ENCODE peak calls at places on chromosomes 16 and 17, in nine cellular contexts. One of them, this sample, is unnamed.
A peak's percentile ranks its signal among the peaks of the same experiment; 100 is the strongest.

GRCh38 chr16:69610356-69610755 is 44.6 kb downstream of the NFAT5 start:
- DNase-seq in osteocyte: no peak
- DNase-seq in hypothalamus: no peak
- DNase-seq in NCI-H774: no peak
- DNase-seq in choroid plexus epithelial cell: peak; percentile 18
- DNase-seq in NCI-H1417: no peak
- DNase-seq in nucleus accumbens: no peak
- DNase-seq in EL: peak; percentile 62
- DNase-seq in fibroblast of lung: no peak
- DNase-seq in this sample: no peak

GRCh38 chr16:25063865-25064264 is 47.7 kb upstream of the LCMT1 start:
- DNase-seq in fibroblast of lung: no peak
- DNase-seq in nucleus accumbens: no peak
- DNase-seq in choroid plexus epithelial cell: peak; percentile 61
- DNase-seq in hypothalamus: no peak
- DNase-seq in NCI-H1417: no peak
- DNase-seq in EL: peak; percentile 64
- DNase-seq in NCI-H774: no peak
- DNase-seq in osteocyte: no peak
- DNase-seq in this sample: no peak

GRCh38 chr17:44108440-44109311 is 14.8 kb downstream of the HDAC5 start:
- DNase-seq in NCI-H774: no peak
- DNase-seq in nucleus accumbens: no peak
- DNase-seq in fibroblast of lung: peak; percentile 96
- DNase-seq in EL: peak; percentile 99
- DNase-seq in choroid plexus epithelial cell: peak; percentile 98
- DNase-seq in NCI-H1417: no peak
- DNase-seq in hypothalamus: no peak
- DNase-seq in osteocyte: peak; percentile 94
- DNase-seq in this sample: no peak

GRCh38 chr17:4565209-4566141 is 5.1 kb upstream of the GGT6 start:
- DNase-seq in fibroblast of lung: peak; percentile 83
- DNase-seq in hypothalamus: no peak
- DNase-seq in choroid plexus epithelial cell: peak; percentile 88
- DNase-seq in NCI-H774: peak; percentile 61
- DNase-seq in osteocyte: no peak
- DNase-seq in EL: peak; percentile 78
- DNase-seq in NCI-H1417: peak; percentile 82
- DNase-seq in nucleus accumbens: peak; percentile 24
- DNase-seq in this sample: no peak

GRCh38 chr17:4949321-4950074 is 1.2 kb upstream of the PFN1 start:
- DNase-seq in EL: peak; percentile 76
- DNase-seq in NCI-H1417: peak; percentile 69
- DNase-seq in nucleus accumbens: no peak
- DNase-seq in choroid plexus epithelial cell: peak; percentile 84
- DNase-seq in fibroblast of lung: peak; percentile 71
- DNase-seq in hypothalamus: no peak
- DNase-seq in osteocyte: peak; percentile 86
- DNase-seq in NCI-H774: no peak
- DNase-seq in this sample: no peak

GRCh38 chr17:44074911-44075285 is 4.4 kb downstream of the G6PC3 start:
- DNase-seq in EL: no peak
- DNase-seq in choroid plexus epithelial cell: no peak
- DNase-seq in NCI-H1417: no peak
- DNase-seq in osteocyte: no peak
- DNase-seq in hypothalamus: no peak
- DNase-seq in fibroblast of lung: no peak
- DNase-seq in nucleus accumbens: no peak
- DNase-seq in NCI-H774: no peak
- DNase-seq in this sample: no peak

GRCh38 chr16:66266436-66267286 is 99.8 kb upstream of the CDH5 start:
- DNase-seq in NCI-H774: no peak
- DNase-seq in nucleus accumbens: no peak
- DNase-seq in hypothalamus: no peak
- DNase-seq in osteocyte: peak; percentile 91
- DNase-seq in fibroblast of lung: peak; percentile 95
- DNase-seq in choroid plexus epithelial cell: peak; percentile 87
- DNase-seq in NCI-H1417: no peak
- DNase-seq in EL: peak; percentile 60
- DNase-seq in this sample: no peak

GRCh38 chr17:11023639-11024479 is 186.0 kb upstream of the PIRT start:
- DNase-seq in osteocyte: no peak
- DNase-seq in fibroblast of lung: no peak
- DNase-seq in choroid plexus epithelial cell: no peak
- DNase-seq in hypothalamus: no peak
- DNase-seq in NCI-H1417: no peak
- DNase-seq in NCI-H774: no peak
- DNase-seq in nucleus accumbens: no peak
- DNase-seq in EL: no peak
- DNase-seq in this sample: no peak

GRCh38 chr17:30104575-30105339 is 11.9 kb upstream of the NSRP1 start:
- DNase-seq in NCI-H1417: peak; percentile 99
- DNase-seq in choroid plexus epithelial cell: peak; percentile 89
- DNase-seq in osteocyte: peak; percentile 89
- DNase-seq in EL: peak; percentile 83
- DNase-seq in fibroblast of lung: peak; percentile 83
- DNase-seq in hypothalamus: no peak
- DNase-seq in NCI-H774: peak; percentile 95
- DNase-seq in nucleus accumbens: peak; percentile 31
- DNase-seq in this sample: peak; percentile 38

GRCh38 chr16:88924834-88925539 is 52.0 kb downstream of the CBFA2T3 start:
- DNase-seq in NCI-H774: no peak
- DNase-seq in fibroblast of lung: peak; percentile 59
- DNase-seq in choroid plexus epithelial cell: peak; percentile 93
- DNase-seq in hypothalamus: no peak
- DNase-seq in osteocyte: peak; percentile 94
- DNase-seq in nucleus accumbens: no peak
- DNase-seq in NCI-H1417: peak; percentile 82
- DNase-seq in EL: peak; percentile 92
- DNase-seq in this sample: peak; percentile 74